ENCODE peak calls at places on chromosomes 3 and 15, in nine cellular contexts. One of them, this sample, is unnamed.

GRCh38 chr15:62742409-62743171 is 300.0 kb upstream of the TPM1 start:
- DNase-seq in breast epithelium: peak; percentile 47
- DNase-seq in PC-3: peak; percentile 63
- DNase-seq in fibroblast of lung: peak; percentile 82
- DNase-seq in uterus: peak; percentile 82
- DNase-seq in aorta: peak; percentile 89
- DNase-seq in ovary: peak; percentile 58
- DNase-seq in cardiac muscle cell: peak; percentile 75
- DNase-seq in Peyer's patch: peak; percentile 73
- DNase-seq in this sample: no peak

GRCh38 chr3:123050666-123051065 is 16.2 kb upstream of the PDIA5 start:
- DNase-seq in breast epithelium: no peak
- DNase-seq in PC-3: no peak
- DNase-seq in fibroblast of lung: no peak
- DNase-seq in uterus: no peak
- DNase-seq in aorta: no peak
- DNase-seq in ovary: no peak
- DNase-seq in cardiac muscle cell: no peak
- DNase-seq in Peyer's patch: no peak
- DNase-seq in this sample: no peak

GRCh38 chr15:78396976-78397375 is 41.0 kb upstream of the IREB2 start:
- DNase-seq in breast epithelium: peak; percentile 28
- DNase-seq in PC-3: peak; percentile 33
- DNase-seq in fibroblast of lung: no peak
- DNase-seq in uterus: no peak
- DNase-seq in aorta: peak; percentile 76
- DNase-seq in ovary: peak; percentile 13
- DNase-seq in cardiac muscle cell: no peak
- DNase-seq in Peyer's patch: peak; percentile 89
- DNase-seq in this sample: peak; percentile 54

GRCh38 chr15:94059188-94059587 is 172.2 kb upstream of the MCTP2 start:
- DNase-seq in breast epithelium: no peak
- DNase-seq in PC-3: no peak
- DNase-seq in fibroblast of lung: no peak
- DNase-seq in uterus: no peak
- DNase-seq in aorta: no peak
- DNase-seq in ovary: no peak
- DNase-seq in cardiac muscle cell: no peak
- DNase-seq in Peyer's patch: no peak
- DNase-seq in this sample: no peak

GRCh38 chr15:24146251-24146650 is 459.1 kb upstream of the NDN start:
- DNase-seq in breast epithelium: no peak
- DNase-seq in PC-3: no peak
- DNase-seq in fibroblast of lung: no peak
- DNase-seq in uterus: no peak
- DNase-seq in aorta: no peak
- DNase-seq in ovary: no peak
- DNase-seq in cardiac muscle cell: no peak
- DNase-seq in Peyer's patch: no peak
- DNase-seq in this sample: no peak

GRCh38 chr3:98596902-98597500 is 3.6 kb upstream of the CPOX start:
- DNase-seq in breast epithelium: no peak
- DNase-seq in PC-3: peak; percentile 79
- DNase-seq in fibroblast of lung: no peak
- DNase-seq in uterus: no peak
- DNase-seq in aorta: no peak
- DNase-seq in ovary: no peak
- DNase-seq in cardiac muscle cell: peak; percentile 22
- DNase-seq in Peyer's patch: no peak
- DNase-seq in this sample: no peak

GRCh38 chr3:1092771-1093170 is at the start of gene CNTN6:
- DNase-seq in breast epithelium: no peak
- DNase-seq in PC-3: no peak
- DNase-seq in fibroblast of lung: peak; percentile 58
- DNase-seq in uterus: no peak
- DNase-seq in aorta: no peak
- DNase-seq in ovary: no peak
- DNase-seq in cardiac muscle cell: peak; percentile 39
- DNase-seq in Peyer's patch: no peak
- DNase-seq in this sample: no peak

GRCh38 chr15:46525984-46526725 is 891.3 kb downstream of the SQOR start:
- DNase-seq in breast epithelium: no peak
- DNase-seq in PC-3: no peak
- DNase-seq in fibroblast of lung: no peak
- DNase-seq in uterus: no peak
- DNase-seq in aorta: no peak
- DNase-seq in ovary: no peak
- DNase-seq in cardiac muscle cell: no peak
- DNase-seq in Peyer's patch: no peak
- DNase-seq in this sample: no peak

GRCh38 chr15:83843511-83843910 is 189.6 kb downstream of the ADAMTSL3 start:
- DNase-seq in breast epithelium: no peak
- DNase-seq in PC-3: peak; percentile 41
- DNase-seq in fibroblast of lung: peak; percentile 89
- DNase-seq in uterus: no peak
- DNase-seq in aorta: peak; percentile 83
- DNase-seq in ovary: no peak
- DNase-seq in cardiac muscle cell: no peak
- DNase-seq in Peyer's patch: no peak
- DNase-seq in this sample: no peak

GRCh38 chr3:59940690-59941089 is 890.9 kb upstream of the CFAP20DC start:
- DNase-seq in breast epithelium: no peak
- DNase-seq in PC-3: no peak
- DNase-seq in fibroblast of lung: no peak
- DNase-seq in uterus: no peak
- DNase-seq in aorta: no peak
- DNase-seq in ovary: no peak
- DNase-seq in cardiac muscle cell: no peak
- DNase-seq in Peyer's patch: no peak
- DNase-seq in this sample: no peak

GRCh38 chr3:159731254-159731653 is 257.4 kb upstream of the IL12A start:
- DNase-seq in breast epithelium: peak; percentile 38
- DNase-seq in PC-3: no peak
- DNase-seq in fibroblast of lung: no peak
- DNase-seq in uterus: no peak
- DNase-seq in aorta: no peak
- DNase-seq in ovary: no peak
- DNase-seq in cardiac muscle cell: no peak
- DNase-seq in Peyer's patch: no peak
- DNase-seq in this sample: no peak

GRCh38 chr15:64697911-64698369 is 77.4 kb downstream of the RBPMS2 start:
- DNase-seq in breast epithelium: no peak
- DNase-seq in PC-3: peak; percentile 20
- DNase-seq in fibroblast of lung: peak; percentile 41
- DNase-seq in uterus: no peak
- DNase-seq in aorta: peak; percentile 76
- DNase-seq in ovary: no peak
- DNase-seq in cardiac muscle cell: no peak
- DNase-seq in Peyer's patch: no peak
- DNase-seq in this sample: no peak

GRCh38 chr3:29144807-29145206 is 136.1 kb upstream of the RBMS3 start:
- DNase-seq in breast epithelium: no peak
- DNase-seq in PC-3: peak; percentile 49
- DNase-seq in fibroblast of lung: peak; percentile 51
- DNase-seq in uterus: peak; percentile 43
- DNase-seq in aorta: no peak
- DNase-seq in ovary: peak; percentile 41
- DNase-seq in cardiac muscle cell: peak; percentile 42
- DNase-seq in Peyer's patch: no peak
- DNase-seq in this sample: no peak

GRCh38 chr3:170563712-170564423 is 22.0 kb downstream of the SLC7A14 start:
- DNase-seq in breast epithelium: no peak
- DNase-seq in PC-3: peak; percentile 14
- DNase-seq in fibroblast of lung: peak; percentile 67
- DNase-seq in uterus: no peak
- DNase-seq in aorta: no peak
- DNase-seq in ovary: no peak
- DNase-seq in cardiac muscle cell: no peak
- DNase-seq in Peyer's patch: no peak
- DNase-seq in this sample: no peak

GRCh38 chr3:127457746-127458145 is 132.8 kb downstream of the TPRA1 start:
- DNase-seq in breast epithelium: no peak
- DNase-seq in PC-3: no peak
- DNase-seq in fibroblast of lung: no peak
- DNase-seq in uterus: no peak
- DNase-seq in aorta: peak; percentile 14
- DNase-seq in ovary: no peak
- DNase-seq in cardiac muscle cell: no peak
- DNase-seq in Peyer's patch: no peak
- DNase-seq in this sample: peak; percentile 23

GRCh38 chr3:39216176-39216790 is 23.9 kb upstream of the XIRP1 start:
- DNase-seq in breast epithelium: no peak
- DNase-seq in PC-3: no peak
- DNase-seq in fibroblast of lung: no peak
- DNase-seq in uterus: no peak
- DNase-seq in aorta: no peak
- DNase-seq in ovary: no peak
- DNase-seq in cardiac muscle cell: no peak
- DNase-seq in Peyer's patch: no peak
- DNase-seq in this sample: no peak

GRCh38 chr15:67341539-67341938 is 87.0 kb downstream of the IQCH start:
- DNase-seq in breast epithelium: no peak
- DNase-seq in PC-3: no peak
- DNase-seq in fibroblast of lung: no peak
- DNase-seq in uterus: no peak
- DNase-seq in aorta: no peak
- DNase-seq in ovary: no peak
- DNase-seq in cardiac muscle cell: no peak
- DNase-seq in Peyer's patch: no peak
- DNase-seq in this sample: no peak

GRCh38 chr15:39618063-39618823 is 37.4 kb downstream of the THBS1 start:
- DNase-seq in breast epithelium: no peak
- DNase-seq in PC-3: peak; percentile 56
- DNase-seq in fibroblast of lung: no peak
- DNase-seq in uterus: no peak
- DNase-seq in aorta: no peak
- DNase-seq in ovary: no peak
- DNase-seq in cardiac muscle cell: no peak
- DNase-seq in Peyer's patch: no peak
- DNase-seq in this sample: no peak

GRCh38 chr15:41892621-41893421 is 1.0 kb downstream of the SPTBN5 start:
- DNase-seq in breast epithelium: peak; percentile 88
- DNase-seq in PC-3: no peak
- DNase-seq in fibroblast of lung: no peak
- DNase-seq in uterus: no peak
- DNase-seq in aorta: no peak
- DNase-seq in ovary: no peak
- DNase-seq in cardiac muscle cell: no peak
- DNase-seq in Peyer's patch: peak; percentile 73
- DNase-seq in this sample: peak; percentile 76

GRCh38 chr15:73926191-73927002 is at the start of gene LOXL1:
- DNase-seq in breast epithelium: peak; percentile 44
- DNase-seq in PC-3: peak; percentile 56
- DNase-seq in fibroblast of lung: peak; percentile 95
- DNase-seq in uterus: peak; percentile 72
- DNase-seq in aorta: peak; percentile 94
- DNase-seq in ovary: peak; percentile 74
- DNase-seq in cardiac muscle cell: peak; percentile 84
- DNase-seq in Peyer's patch: peak; percentile 67
- DNase-seq in this sample: no peak
- H3K4me1 ChIP-seq in breast epithelium: peaks cover 34% of the 10 kb centered on the region
- H3K4me1 ChIP-seq in PC-3: peaks cover 84% of the 10 kb centered on the region
- H3K4me1 ChIP-seq in fibroblast of lung: peaks cover 70% of the 10 kb centered on the region
- H3K4me1 ChIP-seq in uterus: peaks cover 5% of the 10 kb centered on the region
- H3K4me1 ChIP-seq in aorta: peaks cover 4% of the 10 kb centered on the region
- H3K4me1 ChIP-seq in ovary: peaks cover 34% of the 10 kb centered on the region
- H3K4me1 ChIP-seq in cardiac muscle cell: peaks cover 39% of the 10 kb centered on the region
- H3K4me1 ChIP-seq in Peyer's patch: peaks cover 74% of the 10 kb centered on the region
- H3K4me1 ChIP-seq in this sample: peaks cover 20% of the 10 kb centered on the region

GRCh38 chr3:58824777-58825176 is 158.2 kb upstream of the FAM3D start:
- DNase-seq in breast epithelium: no peak
- DNase-seq in PC-3: no peak
- DNase-seq in fibroblast of lung: no peak
- DNase-seq in uterus: no peak
- DNase-seq in aorta: no peak
- DNase-seq in ovary: no peak
- DNase-seq in cardiac muscle cell: no peak
- DNase-seq in Peyer's patch: no peak
- DNase-seq in this sample: no peak
- H3K4me3 ChIP-seq in breast epithelium: no peak overlapping the region
- H3K4me3 ChIP-seq in PC-3: no peak overlapping the region
- H3K4me3 ChIP-seq in fibroblast of lung: no peak overlapping the region
- H3K4me3 ChIP-seq in uterus: no peak overlapping the region
- H3K4me3 ChIP-seq in aorta: no peak overlapping the region
- H3K4me3 ChIP-seq in ovary: no peak overlapping the region
- H3K4me3 ChIP-seq in cardiac muscle cell: no peak overlapping the region
- H3K4me3 ChIP-seq in Peyer's patch: no peak overlapping the region
- H3K4me3 ChIP-seq in this sample: no peak overlapping the region

GRCh38 chr15:90402806-90403205 is 14.8 kb downstream of the IQGAP1 start:
- DNase-seq in breast epithelium: no peak
- DNase-seq in PC-3: peak; percentile 43
- DNase-seq in fibroblast of lung: peak; percentile 12
- DNase-seq in uterus: no peak
- DNase-seq in aorta: no peak
- DNase-seq in ovary: no peak
- DNase-seq in cardiac muscle cell: no peak
- DNase-seq in Peyer's patch: no peak
- DNase-seq in this sample: no peak

GRCh38 chr15:90400005-90400758 is 12.1 kb downstream of the IQGAP1 start:
- DNase-seq in breast epithelium: no peak
- DNase-seq in PC-3: no peak
- DNase-seq in fibroblast of lung: peak; percentile 20
- DNase-seq in uterus: no peak
- DNase-seq in aorta: no peak
- DNase-seq in ovary: no peak
- DNase-seq in cardiac muscle cell: no peak
- DNase-seq in Peyer's patch: no peak
- DNase-seq in this sample: no peak

GRCh38 chr15:90401499-90401898 is 13.5 kb downstream of the IQGAP1 start:
- DNase-seq in breast epithelium: no peak
- DNase-seq in PC-3: no peak
- DNase-seq in fibroblast of lung: no peak
- DNase-seq in uterus: no peak
- DNase-seq in aorta: no peak
- DNase-seq in ovary: no peak
- DNase-seq in cardiac muscle cell: no peak
- DNase-seq in Peyer's patch: no peak
- DNase-seq in this sample: no peak

GRCh38 chr15:90402230-90402629 is 14.2 kb downstream of the IQGAP1 start:
- DNase-seq in breast epithelium: peak; percentile 69
- DNase-seq in PC-3: peak; percentile 92
- DNase-seq in fibroblast of lung: peak; percentile 91
- DNase-seq in uterus: peak; percentile 50
- DNase-seq in aorta: peak; percentile 81
- DNase-seq in ovary: no peak
- DNase-seq in cardiac muscle cell: no peak
- DNase-seq in Peyer's patch: no peak
- DNase-seq in this sample: peak; percentile 81

GRCh38 chr15:90400759-90401314 is 12.8 kb downstream of the IQGAP1 start:
- DNase-seq in breast epithelium: peak; percentile 77
- DNase-seq in PC-3: peak; percentile 94
- DNase-seq in fibroblast of lung: peak; percentile 98
- DNase-seq in uterus: peak; percentile 83
- DNase-seq in aorta: peak; percentile 82
- DNase-seq in ovary: peak; percentile 56
- DNase-seq in cardiac muscle cell: peak; percentile 90
- DNase-seq in Peyer's patch: peak; percentile 83
- DNase-seq in this sample: no peak
- H3K27ac ChIP-seq in breast epithelium: peak overlapping the region; percentile 96
- H3K27ac ChIP-seq in PC-3: peak overlapping the region; percentile 78
- H3K27ac ChIP-seq in fibroblast of lung: peak overlapping the region; percentile 98
- H3K27ac ChIP-seq in uterus: peak overlapping the region; percentile 85
- H3K27ac ChIP-seq in aorta: peak overlapping the region; percentile 99
- H3K27ac ChIP-seq in ovary: peak overlapping the region; percentile 73
- H3K27ac ChIP-seq in cardiac muscle cell: peak overlapping the region; percentile 92
- H3K27ac ChIP-seq in Peyer's patch: peak overlapping the region; percentile 73
- H3K27ac ChIP-seq in this sample: peak overlapping the region; percentile 96

GRCh38 chr15:99176757-99177156 is 71.9 kb downstream of the SYNM start:
- DNase-seq in breast epithelium: no peak
- DNase-seq in PC-3: no peak
- DNase-seq in fibroblast of lung: no peak
- DNase-seq in uterus: no peak
- DNase-seq in aorta: no peak
- DNase-seq in ovary: no peak
- DNase-seq in cardiac muscle cell: no peak
- DNase-seq in Peyer's patch: no peak
- DNase-seq in this sample: no peak
- H3K4me1 ChIP-seq in breast epithelium: no peaks in the 10 kb centered on the region
- H3K4me1 ChIP-seq in PC-3: no peaks in the 10 kb centered on the region
- H3K4me1 ChIP-seq in fibroblast of lung: no peaks in the 10 kb centered on the region
- H3K4me1 ChIP-seq in uterus: no peaks in the 10 kb centered on the region
- H3K4me1 ChIP-seq in aorta: no peaks in the 10 kb centered on the region
- H3K4me1 ChIP-seq in ovary: peaks cover 7% of the 10 kb centered on the region
- H3K4me1 ChIP-seq in cardiac muscle cell: peaks cover 39% of the 10 kb centered on the region
- H3K4me1 ChIP-seq in Peyer's patch: no peaks in the 10 kb centered on the region
- H3K4me1 ChIP-seq in this sample: peaks cover 3% of the 10 kb centered on the region

This sample was measured in RWPE2.